ENCODE peak calls at places on chromosomes 12 and 14, in six cellular contexts. H is mesothelial cell of epicardium; L is NCI-H345; B is stimulated activated CD4-positive, alpha-beta T cell treated with anti-CD3 and anti-CD28 coated beads, TNF-alpha, amount 100 ng/mL, for 48 hours; I is stimulated activated effector memory CD8-positive, alpha-beta T cell treated with anti-CD3 and anti-CD28 coated beads, Interleukin-12 subunit alpha, Interleukin-12 subunit beta, amount 100 ng/mL, for 72 hours; G is stimulated activated CD8-positive, alpha-beta memory T cell treated with anti-CD3 and anti-CD28 coated beads, Interleukin-12 subunit alpha, Interleukin-12 subunit beta, amount 100 ng/mL, for 4 hours. D is an unnamed sample.

GRCh38 chr14:75452900-75453816 is 25.3 kb downstream of the JDP2 start:
- DNase-seq in H (peak; percentile 83), L (no peak), B (no peak), I (no peak), G (no peak), D (peak; percentile 74)

GRCh38 chr12:124463341-124463861 is 104.0 kb downstream of the NCOR2 start:
- DNase-seq in H (no peak), L (peak; percentile 97), B (no peak), I (no peak), G (no peak), D (peak; percentile 35)

GRCh38 chr14:104266643-104267575 is 128.5 kb downstream of the KIF26A start:
- DNase-seq in H (peak; percentile 31), L (no peak), B (no peak), I (no peak), G (no peak), D (no peak)

GRCh38 chr14:100004392-100004791 is 60.8 kb upstream of the EVL start:
- DNase-seq in H (no peak), L (no peak), B (no peak), I (no peak), G (no peak), D (no peak)

GRCh38 chr12:69548687-69549086 is 36.6 kb upstream of the CCT2 start:
- DNase-seq in H (no peak), L (no peak), B (no peak), I (no peak), G (no peak), D (no peak)

GRCh38 chr12:66979270-66979669 is 289.9 kb upstream of the CAND1 start:
- DNase-seq in H (no peak), L (no peak), B (no peak), I (no peak), G (no peak), D (no peak)

GRCh38 chr14:72743626-72744025 is 150.3 kb downstream of the DPF3 start:
- DNase-seq in H (peak; percentile 34), L (no peak), B (no peak), I (no peak), G (no peak), D (no peak)

GRCh38 chr12:109310247-109311125 is 1.4 kb upstream of the FOXN4 start:
- DNase-seq in H (no peak), L (peak; percentile 70), B (no peak), I (no peak), G (no peak), D (no peak)

GRCh38 chr14:77498984-77499527 is 440 bp upstream of the ISM2 start:
- DNase-seq in H (no peak), L (peak; percentile 44), B (no peak), I (no peak), G (no peak), D (no peak)

GRCh38 chr14:35470775-35471174 is 63.2 kb upstream of the INSM2 start:
- DNase-seq in H (no peak), L (no peak), B (no peak), I (no peak), G (no peak), D (no peak)

GRCh38 chr12:32163596-32163995 is 56.9 kb downstream of the BICD1 start:
- DNase-seq in H (no peak), L (no peak), B (no peak), I (no peak), G (no peak), D (no peak)

GRCh38 chr12:44295958-44296623 is 460.2 kb downstream of the TMEM117 start:
- DNase-seq in H (no peak), L (no peak), B (no peak), I (no peak), G (no peak), D (no peak)

GRCh38 chr14:67418368-67419174 is 6.6 kb upstream of the PLEK2 start:
- DNase-seq in H (no peak), L (no peak), B (no peak), I (no peak), G (no peak), D (no peak)

GRCh38 chr12:113057565-113058485 is 1.3 kb downstream of the DTX1 start:
- DNase-seq in H (no peak), L (no peak), B (no peak), I (no peak), G (no peak), D (no peak)

GRCh38 chr12:112524676-112525425 is 106.1 kb downstream of the PTPN11 start:
- DNase-seq in H (no peak), L (no peak), B (no peak), I (no peak), G (no peak), D (no peak)

GRCh38 chr12:95385246-95385645 is 88.7 kb upstream of the METAP2 start:
- DNase-seq in H (no peak), L (no peak), B (no peak), I (no peak), G (no peak), D (no peak)

GRCh38 chr14:99133563-99134332 is 138.2 kb downstream of the BCL11B start:
- DNase-seq in H (peak; percentile 56), L (no peak), B (no peak), I (no peak), G (no peak), D (peak; percentile 57)

GRCh38 chr14:32711103-32711680 is 227.5 kb upstream of the NPAS3 start:
- DNase-seq in H (no peak), L (peak; percentile 42), B (no peak), I (no peak), G (no peak), D (no peak)

GRCh38 chr12:27246141-27246540 is 2.1 kb downstream of the STK38L start:
- DNase-seq in H (no peak), L (no peak), B (no peak), I (no peak), G (no peak), D (no peak)

GRCh38 chr14:96138241-96138640 is 66.4 kb upstream of the BDKRB2 start:
- DNase-seq in H (no peak), L (no peak), B (no peak), I (no peak), G (no peak), D (no peak)

GRCh38 chr12:29148958-29149690 is at the start of gene FAR2:
- DNase-seq in H (peak; percentile 56), L (no peak), B (no peak), I (peak; percentile 30), G (peak; percentile 26), D (peak; percentile 67)

GRCh38 chr12:22626429-22626828 is 1.5 kb downstream of the ETNK1 start:
- DNase-seq in H (no peak), L (no peak), B (no peak), I (no peak), G (no peak), D (no peak)

GRCh38 chr14:91231446-91231845 is 13.1 kb downstream of the GPR68 start:
- DNase-seq in H (no peak), L (no peak), B (no peak), I (no peak), G (no peak), D (no peak)

GRCh38 chr12:108825205-108825950 is 32.0 kb downstream of the SSH1 start:
- DNase-seq in H (no peak), L (no peak), B (no peak), I (no peak), G (no peak), D (no peak)

GRCh38 chr14:99055816-99056215 is 216.2 kb downstream of the BCL11B start:
- DNase-seq in H (no peak), L (no peak), B (no peak), I (peak; percentile 64), G (peak; percentile 32), D (no peak)

GRCh38 chr12:26125451-26126339 is 858 bp upstream of the BHLHE41 start:
- DNase-seq in H (peak; percentile 77), L (peak; percentile 40), B (no peak), I (no peak), G (no peak), D (peak; percentile 84)

GRCh38 chr14:104235686-104236085 is 97.3 kb downstream of the KIF26A start:
- DNase-seq in H (no peak), L (no peak), B (no peak), I (no peak), G (no peak), D (no peak)

GRCh38 chr12:131783915-131784541 is 44.2 kb upstream of the MMP17 start:
- DNase-seq in H (no peak), L (no peak), B (no peak), I (no peak), G (no peak), D (no peak)

GRCh38 chr12:108642899-108643654 is 9.4 kb upstream of the SELPLG start:
- DNase-seq in H (no peak), L (peak; percentile 6), B (no peak), I (no peak), G (no peak), D (no peak)

GRCh38 chr12:42482820-42483533 is 106.6 kb downstream of the PRICKLE1 start:
- DNase-seq in H (peak; percentile 91), L (no peak), B (peak; percentile 27), I (peak; percentile 62), G (peak; percentile 10), D (peak; percentile 85)

GRCh38 chr12:43011383-43011926 is 421.9 kb upstream of the PRICKLE1 start:
- DNase-seq in H (no peak), L (no peak), B (no peak), I (no peak), G (no peak), D (no peak)

GRCh38 chr12:116524964-116525379 is 34.2 kb upstream of the MAP1LC3B2 start:
- DNase-seq in H (no peak), L (no peak), B (no peak), I (no peak), G (no peak), D (no peak)